ENCODE peak calls at places on chromosomes 16 and 17, in four cellular contexts. One of them, this sample, is unnamed.

GRCh38 chr17:5500247-5500803 is 14.0 kb downstream of the MIS12 start:
- DNase-seq in sigmoid colon: no peak
- DNase-seq in neural progenitor cell: no peak
- DNase-seq in thyroid gland: no peak
- DNase-seq in this sample: no peak

GRCh38 chr16:80231118-80231515 is 309.7 kb upstream of the DYNLRB2 start:
- DNase-seq in sigmoid colon: no peak
- DNase-seq in neural progenitor cell: no peak
- DNase-seq in thyroid gland: no peak
- DNase-seq in this sample: peak

GRCh38 chr16:9627427-9627826 is 536.0 kb downstream of the HAPSTR1 start:
- DNase-seq in thyroid gland: no peak
- DNase-seq in neural progenitor cell: no peak
- DNase-seq in sigmoid colon: no peak
- DNase-seq in this sample: no peak

GRCh38 chr17:80151333-80151732 is 4.4 kb upstream of the EIF4A3 start:
- DNase-seq in neural progenitor cell: no peak
- DNase-seq in sigmoid colon: peak
- DNase-seq in thyroid gland: no peak
- DNase-seq in this sample: no peak

GRCh38 chr17:44787271-44787940 is 28.6 kb downstream of the ADAM11 start:
- DNase-seq in sigmoid colon: no peak
- DNase-seq in neural progenitor cell: no peak
- DNase-seq in thyroid gland: no peak
- DNase-seq in this sample: no peak

GRCh38 chr16:48232459-48233040 is 11.6 kb upstream of the LONP2 start:
- DNase-seq in thyroid gland: no peak
- DNase-seq in sigmoid colon: no peak
- DNase-seq in neural progenitor cell: no peak
- DNase-seq in this sample: no peak

GRCh38 chr17:15453782-15454181 is 13.6 kb downstream of the CDRT4 start:
- DNase-seq in neural progenitor cell: no peak
- DNase-seq in sigmoid colon: no peak
- DNase-seq in thyroid gland: no peak
- DNase-seq in this sample: no peak

GRCh38 chr17:81329279-81329926 is 34.3 kb upstream of the SLC38A10 start:
- DNase-seq in sigmoid colon: peak
- DNase-seq in neural progenitor cell: peak
- DNase-seq in thyroid gland: peak
- DNase-seq in this sample: peak

GRCh38 chr16:1363501-1364041 is 11.8 kb downstream of the GNPTG start:
- DNase-seq in thyroid gland: peak
- DNase-seq in neural progenitor cell: peak
- DNase-seq in sigmoid colon: no peak
- DNase-seq in this sample: no peak

GRCh38 chr16:67393111-67393789 is at the start of gene TPPP3:
- DNase-seq in neural progenitor cell: peak
- DNase-seq in sigmoid colon: peak
- DNase-seq in thyroid gland: peak
- DNase-seq in this sample: no peak

GRCh38 chr16:1747934-1748333 is 23.4 kb downstream of the NME3 start:
- DNase-seq in sigmoid colon: no peak
- DNase-seq in thyroid gland: no peak
- DNase-seq in neural progenitor cell: no peak
- DNase-seq in this sample: no peak

GRCh38 chr16:11329891-11330290 is 15.4 kb upstream of the RMI2 start:
- DNase-seq in sigmoid colon: no peak
- DNase-seq in thyroid gland: no peak
- DNase-seq in neural progenitor cell: no peak
- DNase-seq in this sample: no peak

GRCh38 chr17:66429680-66430079 is 127.3 kb downstream of the PRKCA start:
- DNase-seq in sigmoid colon: no peak
- DNase-seq in neural progenitor cell: no peak
- DNase-seq in thyroid gland: no peak
- DNase-seq in this sample: no peak

GRCh38 chr17:15398736-15399331 is 57.4 kb upstream of the TEKT3 start:
- DNase-seq in thyroid gland: no peak
- DNase-seq in neural progenitor cell: no peak
- DNase-seq in sigmoid colon: no peak
- DNase-seq in this sample: no peak

GRCh38 chr17:81176656-81177055 is 10.6 kb upstream of the AATK start:
- DNase-seq in thyroid gland: no peak
- DNase-seq in neural progenitor cell: no peak
- DNase-seq in sigmoid colon: no peak
- DNase-seq in this sample: no peak

GRCh38 chr16:106623-107324 is 28.7 kb downstream of the MPG start:
- DNase-seq in sigmoid colon: no peak
- DNase-seq in neural progenitor cell: peak
- DNase-seq in thyroid gland: peak
- DNase-seq in this sample: no peak

GRCh38 chr17:46862949-46863348 is 11.6 kb downstream of the WNT9B start:
- DNase-seq in thyroid gland: no peak
- DNase-seq in neural progenitor cell: peak
- DNase-seq in sigmoid colon: no peak
- DNase-seq in this sample: no peak

GRCh38 chr16:75589301-75589700 is 23.1 kb downstream of the GABARAPL2 start:
- DNase-seq in sigmoid colon: no peak
- DNase-seq in neural progenitor cell: peak
- DNase-seq in thyroid gland: peak
- DNase-seq in this sample: no peak

GRCh38 chr16:66335704-66336329 is 30.7 kb upstream of the CDH5 start:
- DNase-seq in sigmoid colon: no peak
- DNase-seq in neural progenitor cell: no peak
- DNase-seq in thyroid gland: peak
- DNase-seq in this sample: no peak

GRCh38 chr16:67013823-67014640 is 14.9 kb upstream of the CBFB start:
- DNase-seq in sigmoid colon: peak
- DNase-seq in thyroid gland: peak
- DNase-seq in neural progenitor cell: peak
- DNase-seq in this sample: no peak

GRCh38 chr17:48995871-48996695 is 1.1 kb upstream of the IGF2BP1 start:
- DNase-seq in thyroid gland: no peak
- DNase-seq in neural progenitor cell: peak
- DNase-seq in sigmoid colon: no peak
- DNase-seq in this sample: no peak

GRCh38 chr17:20087538-20088250 is 78.5 kb downstream of the SPECC1 start:
- DNase-seq in thyroid gland: no peak
- DNase-seq in sigmoid colon: no peak
- DNase-seq in neural progenitor cell: no peak
- DNase-seq in this sample: no peak

GRCh38 chr17:64261422-64262124 is 1.5 kb downstream of the TEX2 start:
- DNase-seq in neural progenitor cell: no peak
- DNase-seq in thyroid gland: no peak
- DNase-seq in sigmoid colon: no peak
- DNase-seq in this sample: no peak

GRCh38 chr17:52124993-52125392 is 33.5 kb downstream of the CA10 start:
- DNase-seq in neural progenitor cell: no peak
- DNase-seq in thyroid gland: no peak
- DNase-seq in sigmoid colon: no peak
- DNase-seq in this sample: no peak

GRCh38 chr16:62478903-62479458 is 442.7 kb upstream of the CDH8 start:
- DNase-seq in neural progenitor cell: no peak
- DNase-seq in sigmoid colon: no peak
- DNase-seq in thyroid gland: no peak
- DNase-seq in this sample: no peak

GRCh38 chr17:49438439-49438861 is 23.8 kb upstream of the PHB1 start:
- DNase-seq in sigmoid colon: no peak
- DNase-seq in neural progenitor cell: peak
- DNase-seq in thyroid gland: no peak
- DNase-seq in this sample: no peak

GRCh38 chr16:11705311-11705710 is 37.1 kb downstream of the SNN start:
- DNase-seq in sigmoid colon: no peak
- DNase-seq in neural progenitor cell: no peak
- DNase-seq in thyroid gland: no peak
- DNase-seq in this sample: no peak

GRCh38 chr17:3017936-3018335 is 45.5 kb downstream of the OR1D5 start:
- DNase-seq in sigmoid colon: no peak
- DNase-seq in neural progenitor cell: no peak
- DNase-seq in thyroid gland: no peak
- DNase-seq in this sample: no peak

GRCh38 chr17:44830359-44831269 is 527 bp upstream of the GJC1 start:
- DNase-seq in sigmoid colon: peak
- DNase-seq in neural progenitor cell: peak
- DNase-seq in thyroid gland: no peak
- DNase-seq in this sample: no peak

GRCh38 chr16:69410285-69410990 is 14.0 kb upstream of the CYB5B start:
- DNase-seq in neural progenitor cell: no peak
- DNase-seq in thyroid gland: no peak
- DNase-seq in sigmoid colon: no peak
- DNase-seq in this sample: no peak

GRCh38 chr17:7842380-7842949 is 8.4 kb downstream of the KDM6B start:
- DNase-seq in sigmoid colon: peak
- DNase-seq in neural progenitor cell: peak
- DNase-seq in thyroid gland: peak
- DNase-seq in this sample: peak

GRCh38 chr17:9872852-9873251 is 32.2 kb downstream of the RCVRN start:
- DNase-seq in sigmoid colon: no peak
- DNase-seq in thyroid gland: no peak
- DNase-seq in neural progenitor cell: no peak
- DNase-seq in this sample: no peak

GRCh38 chr17:60641810-60642220 is 35.8 kb upstream of the BCAS3 start:
- DNase-seq in thyroid gland: peak
- DNase-seq in neural progenitor cell: peak
- DNase-seq in sigmoid colon: peak
- DNase-seq in this sample: peak

DNA sequence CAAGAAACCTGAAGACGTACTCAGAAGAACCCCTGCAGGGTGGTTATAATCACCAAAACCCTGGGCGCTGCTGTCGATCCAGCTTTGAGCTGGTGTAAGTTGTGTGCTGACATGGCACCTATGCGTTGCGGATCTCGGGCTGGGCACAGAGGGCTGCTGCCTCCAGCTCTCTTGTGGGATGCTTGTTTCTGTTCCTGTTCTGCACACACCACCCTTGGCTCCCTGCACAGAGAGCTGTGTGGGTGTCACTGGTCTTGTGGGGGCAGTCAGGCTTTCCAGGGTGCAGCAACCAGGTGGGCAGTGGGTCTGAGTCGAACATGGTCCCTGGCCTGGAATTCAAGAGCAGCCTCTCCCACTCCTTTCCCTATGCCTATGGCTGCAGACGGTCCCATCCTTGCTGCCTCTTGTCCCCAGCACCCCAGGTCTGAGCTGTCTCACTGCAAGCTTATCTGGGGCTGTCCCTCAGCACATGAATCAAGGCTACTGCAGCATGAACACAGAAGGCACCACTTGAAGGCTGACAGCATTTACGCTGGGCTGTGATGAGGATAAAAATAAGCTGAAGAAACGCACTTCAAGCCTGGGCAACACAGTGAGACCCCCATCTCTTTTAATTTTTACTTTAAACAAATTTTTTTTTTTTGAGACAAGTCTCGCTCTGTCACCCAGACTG is 20.1 kb downstream of the ZNF276 start:
- DNase-seq in thyroid gland: no peak
- DNase-seq in neural progenitor cell: no peak
- DNase-seq in sigmoid colon: no peak
- DNase-seq in this sample: no peak
- H3K27ac ChIP-seq in thyroid gland: no peak
- H3K27ac ChIP-seq in neural progenitor cell: no peak
- H3K27ac ChIP-seq in sigmoid colon: no peak
- H3K27ac ChIP-seq in this sample: no peak

DNA sequence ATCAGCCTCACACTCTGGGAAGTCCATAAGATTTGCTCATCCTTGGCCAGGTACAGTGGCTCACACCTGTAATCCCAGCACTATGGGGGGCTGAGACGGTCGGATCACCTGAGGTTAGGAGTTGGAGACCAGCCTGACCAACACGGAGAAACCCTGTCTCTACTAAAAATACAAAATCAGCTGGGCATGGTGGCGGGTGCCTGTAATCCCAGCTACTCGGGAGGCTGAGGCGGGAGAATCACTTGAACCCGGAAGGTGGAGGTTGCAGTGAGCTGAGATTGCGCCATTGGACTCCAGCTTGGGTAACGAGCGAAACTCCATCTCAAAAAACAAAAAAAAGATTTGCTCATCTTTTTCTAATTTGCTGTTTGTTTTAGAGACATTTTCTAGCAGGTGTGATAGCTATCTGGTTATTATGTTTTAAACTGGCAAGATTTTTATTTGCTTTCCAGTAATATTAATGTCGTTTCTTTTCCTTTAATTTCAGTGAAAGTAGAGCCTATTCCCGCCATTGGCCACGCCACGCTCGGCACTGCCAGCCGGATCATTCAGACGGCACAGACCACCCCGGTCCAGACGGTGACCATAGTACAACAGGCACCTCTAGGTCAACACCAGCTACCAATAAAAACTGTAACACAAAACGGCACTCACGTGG is 61.5 kb downstream of the WDR45B start:
- DNase-seq in neural progenitor cell: no peak
- DNase-seq in sigmoid colon: no peak
- DNase-seq in thyroid gland: no peak
- DNase-seq in this sample: no peak
- H3K27ac ChIP-seq in neural progenitor cell: no peak
- H3K27ac ChIP-seq in sigmoid colon: no peak
- H3K27ac ChIP-seq in thyroid gland: no peak
- H3K27ac ChIP-seq in this sample: no peak

DNA sequence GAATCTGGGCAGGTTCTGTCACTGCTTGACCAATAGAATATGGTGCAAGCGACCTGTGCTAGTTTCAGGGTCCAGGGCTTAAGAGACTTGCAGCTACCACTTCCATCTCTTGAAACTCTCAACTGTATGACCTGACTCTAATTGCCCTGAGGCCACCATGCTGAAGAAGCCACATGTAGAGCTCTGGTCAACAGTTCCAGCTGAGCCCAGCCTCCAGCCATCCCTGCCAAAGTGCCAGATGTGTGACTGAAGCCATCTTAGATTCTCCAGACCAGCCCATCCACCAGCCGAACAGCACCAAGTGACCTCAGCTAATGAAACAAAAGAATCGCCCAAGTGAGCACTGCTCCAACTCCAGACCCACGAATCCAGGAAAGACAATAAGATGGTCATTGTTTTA is 3.4 kb upstream of the MT2A start:
- DNase-seq in thyroid gland: no peak
- DNase-seq in sigmoid colon: no peak
- DNase-seq in neural progenitor cell: no peak
- DNase-seq in this sample: no peak
- H3K27ac ChIP-seq in thyroid gland: no peak
- H3K27ac ChIP-seq in sigmoid colon: no peak
- H3K27ac ChIP-seq in neural progenitor cell: no peak
- H3K27ac ChIP-seq in this sample: peak

GRCh38 chr17:77398274-77398673 is 257.5 kb downstream of the SEC14L1 start:
- DNase-seq in sigmoid colon: no peak
- DNase-seq in thyroid gland: no peak
- DNase-seq in neural progenitor cell: no peak
- DNase-seq in this sample: no peak
- H3K27ac ChIP-seq in sigmoid colon: peak
- H3K27ac ChIP-seq in thyroid gland: no peak
- H3K27ac ChIP-seq in neural progenitor cell: no peak
- H3K27ac ChIP-seq in this sample: no peak

This sample was measured in epithelial cell of prostate.